ENCODE peak calls at places on chromosomes 11 and 22, in five cellular contexts. F is kidney, P is lung, N is heart left ventricle, V is fibroblast of lung. Y is an unnamed sample.

GRCh38 chr22:48758905-48759875 is 1068.5 kb downstream of the BRD1 start:
- DNase-seq in F (no peak), P (peak; percentile 22), N (peak; percentile 10), V (no peak), Y (peak; percentile 47)

GRCh38 chr11:119713361-119714040 is 15.5 kb downstream of the NECTIN1 start:
- DNase-seq in F (no peak), P (no peak), N (no peak), V (no peak), Y (no peak)

GRCh38 chr11:17529814-17530162 is 14.4 kb downstream of the USH1C start:
- DNase-seq in F (no peak), P (no peak), N (no peak), V (no peak), Y (no peak)

GRCh38 chr11:117385906-117386305 is 58.3 kb downstream of the CEP164 start:
- DNase-seq in F (no peak), P (no peak), N (no peak), V (no peak), Y (no peak)

GRCh38 chr11:61174275-61174674 is 13.0 kb upstream of the VPS37C start:
- DNase-seq in F (no peak), P (no peak), N (no peak), V (no peak), Y (no peak)

GRCh38 chr11:111455291-111456085 is 56.7 kb downstream of the BTG4 start:
- DNase-seq in F (no peak), P (no peak), N (no peak), V (no peak), Y (no peak)

GRCh38 chr11:79045811-79046304 is 395.0 kb downstream of the TENM4 start:
- DNase-seq in F (no peak), P (no peak), N (no peak), V (no peak), Y (no peak)

GRCh38 chr11:64876835-64877341 is 1.5 kb downstream of the EHD1 start:
- DNase-seq in F (peak; percentile 82), P (peak; percentile 73), N (no peak), V (no peak), Y (peak; percentile 87)

GRCh38 chr11:79150966-79151365 is 289.9 kb downstream of the TENM4 start:
- DNase-seq in F (no peak), P (no peak), N (no peak), V (peak; percentile 36), Y (no peak)

GRCh38 chr22:23696326-23696851 is 5.6 kb downstream of the RGL4 start:
- DNase-seq in F (no peak), P (no peak), N (peak; percentile 30), V (no peak), Y (peak; percentile 61)

GRCh38 chr11:9748361-9748970 is 84.6 kb downstream of the SWAP70 start:
- DNase-seq in F (peak; percentile 85), P (peak; percentile 71), N (peak; percentile 55), V (peak; percentile 83), Y (no peak)

GRCh38 chr11:123478352-123478986 is 48.4 kb downstream of the GRAMD1B start:
- DNase-seq in F (no peak), P (peak; percentile 35), N (peak; percentile 41), V (peak; percentile 86), Y (no peak)

GRCh38 chr11:106231591-106231990 is 154.1 kb downstream of the AASDHPPT start:
- DNase-seq in F (no peak), P (no peak), N (no peak), V (peak; percentile 20), Y (no peak)

GRCh38 chr11:62547691-62548281 is 1.2 kb upstream of the AHNAK start:
- DNase-seq in F (no peak), P (no peak), N (peak; percentile 56), V (no peak), Y (no peak)

GRCh38 chr22:49436056-49436455 is 391.6 kb downstream of the BRD1 start:
- DNase-seq in F (no peak), P (no peak), N (no peak), V (no peak), Y (no peak)

GRCh38 chr11:1326435-1327063 is 17.1 kb upstream of the TOLLIP start:
- DNase-seq in F (no peak), P (no peak), N (no peak), V (peak; percentile 69), Y (no peak)

GRCh38 chr11:117061256-117061655 is 37.0 kb downstream of the SIK3 start:
- DNase-seq in F (no peak), P (no peak), N (no peak), V (no peak), Y (no peak)

GRCh38 chr22:18136563-18137320 is 13.2 kb upstream of the USP18 start:
- DNase-seq in F (no peak), P (no peak), N (no peak), V (no peak), Y (no peak)

GRCh38 chr11:34404280-34404679 is 34.5 kb upstream of the CAT start:
- DNase-seq in F (no peak), P (no peak), N (no peak), V (no peak), Y (no peak)

GRCh38 chr11:121431820-121432526 is 20.1 kb upstream of the SORL1 start:
- DNase-seq in F (no peak), P (no peak), N (no peak), V (no peak), Y (no peak)

GRCh38 chr11:20193307-20193706 is 33.0 kb upstream of the DBX1 start:
- DNase-seq in F (no peak), P (no peak), N (no peak), V (no peak), Y (no peak)

GRCh38 chr11:123449436-123449835 is 19.4 kb downstream of the GRAMD1B start:
- DNase-seq in F (no peak), P (no peak), N (no peak), V (no peak), Y (no peak)

GRCh38 chr11:115965754-115966504 is 461.7 kb upstream of the CADM1 start:
- DNase-seq in F (no peak), P (peak; percentile 64), N (no peak), V (no peak), Y (no peak)

GRCh38 chr22:41822289-41823057 is 10.4 kb upstream of the SREBF2 start:
- DNase-seq in F (no peak), P (no peak), N (no peak), V (peak; percentile 69), Y (no peak)

DNA sequence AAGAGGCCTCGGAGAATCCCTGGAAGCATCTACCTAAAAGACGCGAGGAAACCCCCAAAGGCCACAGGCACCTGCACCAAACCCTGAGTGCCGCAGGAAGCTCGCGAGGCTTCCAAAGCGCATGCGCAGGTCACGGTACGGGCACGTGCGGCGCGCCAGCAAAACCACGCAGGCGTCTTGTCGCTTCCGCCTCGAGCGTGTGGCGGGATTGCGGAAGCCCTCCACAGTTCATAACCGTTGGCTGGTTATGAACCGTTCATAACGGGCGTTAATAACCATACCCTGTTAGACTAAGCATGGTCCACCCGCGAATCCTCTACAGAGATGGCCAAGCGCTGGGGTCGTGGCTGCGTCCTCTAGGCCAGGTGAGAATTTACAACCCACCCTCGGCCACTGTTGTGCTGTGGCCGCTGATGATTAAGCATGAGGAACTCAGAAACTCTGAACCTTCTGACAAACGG is 46.4 kb downstream of the MORC2 start:
- DNase-seq in F (peak; percentile 93), P (peak; percentile 60), N (peak; percentile 57), V (peak; percentile 69), Y (peak; percentile 91)
- H3K4me3 ChIP-seq in F (peak overlapping the region; percentile 65), P (no peak overlapping the region), N (peak overlapping the region; percentile 17), V (peak overlapping the region; percentile 59), Y (no peak overlapping the region)

GRCh38 chr22:37325024-37325395 is 42.7 kb downstream of the CYTH4 start:
- DNase-seq in F (no peak), P (no peak), N (no peak), V (no peak), Y (no peak)

GRCh38 chr22:37321288-37321687 is 39.0 kb downstream of the CYTH4 start:
- DNase-seq in F (no peak), P (no peak), N (no peak), V (no peak), Y (no peak)

GRCh38 chr22:37326726-37327125 is 44.4 kb downstream of the CYTH4 start:
- DNase-seq in F (no peak), P (peak; percentile 59), N (no peak), V (no peak), Y (no peak)

GRCh38 chr22:37328017-37328416 is 45.7 kb downstream of the CYTH4 start:
- DNase-seq in F (no peak), P (no peak), N (no peak), V (peak; percentile 47), Y (no peak)

GRCh38 chr22:37324340-37325023 is 42.2 kb downstream of the CYTH4 start:
- DNase-seq in F (no peak), P (no peak), N (no peak), V (no peak), Y (no peak)
- H3K4me3 ChIP-seq in F (no peak overlapping the region), P (no peak overlapping the region), N (no peak overlapping the region), V (no peak overlapping the region), Y (no peak overlapping the region)

DNA sequence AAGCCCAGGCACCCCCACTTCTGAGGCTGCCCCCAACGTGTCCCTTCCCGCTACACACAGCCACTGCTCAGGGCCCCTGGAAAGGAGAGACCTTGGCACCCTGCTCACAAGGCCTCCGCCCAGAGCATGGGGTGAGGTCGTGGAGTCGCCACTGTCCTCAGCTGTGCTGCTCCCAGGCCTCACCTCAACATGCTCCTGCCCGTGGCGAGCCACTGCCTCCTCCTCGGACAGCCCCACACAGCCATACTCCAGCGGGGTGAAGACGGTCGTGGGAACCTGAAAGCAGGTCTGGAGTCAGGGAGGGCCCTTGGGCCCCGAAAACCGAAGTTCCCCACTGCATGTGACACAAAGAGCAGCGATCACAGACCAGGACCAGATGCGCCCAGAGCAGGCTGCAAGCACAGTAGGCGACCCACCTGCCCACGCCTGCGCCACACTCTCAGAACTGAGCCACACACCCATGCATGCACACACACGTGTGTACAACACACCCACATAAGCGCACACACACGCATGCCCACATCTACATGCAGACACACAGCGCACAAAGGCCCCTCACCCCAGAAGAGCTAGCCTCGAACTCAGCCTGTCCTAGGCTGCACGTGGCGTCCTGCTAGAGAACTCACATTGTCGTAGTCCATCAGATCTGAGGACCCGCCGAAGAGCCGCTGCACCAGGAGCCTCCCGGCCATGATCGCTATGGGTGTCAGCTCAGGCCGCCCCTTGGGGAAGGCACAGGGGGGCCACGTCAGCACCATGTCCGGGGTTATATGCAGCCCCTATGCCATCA is 25.5 kb upstream of the GNB1L start:
- DNase-seq in F (peak; percentile 67), P (no peak), N (peak; percentile 12), V (no peak), Y (peak; percentile 70)
- H3K4me3 ChIP-seq in F (no peak overlapping the region), P (no peak overlapping the region), N (no peak overlapping the region), V (no peak overlapping the region), Y (no peak overlapping the region)

GRCh38 chr22:26588749-26589366 is 1.1 kb downstream of the TPST2 start:
- DNase-seq in F (peak; percentile 35), P (no peak), N (no peak), V (no peak), Y (no peak)

GRCh38 chr22:26589367-26589844 is 526 bp downstream of the TPST2 start:
- DNase-seq in F (peak; percentile 81), P (peak; percentile 35), N (peak; percentile 40), V (no peak), Y (peak; percentile 79)

GRCh38 chr22:26586556-26587325 is 3.2 kb downstream of the TPST2 start:
- DNase-seq in F (peak; percentile 57), P (no peak), N (no peak), V (no peak), Y (no peak)

GRCh38 chr22:26589845-26590524 is at the start of gene TPST2:
- DNase-seq in F (peak; percentile 92), P (peak; percentile 72), N (peak; percentile 86), V (peak; percentile 66), Y (peak; percentile 91)

GRCh38 chr22:26587991-26588613 is 1.8 kb downstream of the TPST2 start:
- DNase-seq in F (no peak), P (no peak), N (no peak), V (no peak), Y (no peak)
- H3K4me3 ChIP-seq in F (no peak overlapping the region), P (no peak overlapping the region), N (no peak overlapping the region), V (no peak overlapping the region), Y (no peak overlapping the region)